ENCODE peak calls at places on chromosomes 1 and 21, in four cellular contexts. I is H7; C is stimulated activated CD8-positive, alpha-beta memory T cell treated with anti-CD3 and anti-CD28 coated beads, Interleukin-7, amount 100 ng/mL, for 1 hour; V is left ventricle myocardium superior. Q is an unnamed sample.

GRCh38 chr1:76576876-76577817 is 290.1 kb upstream of the ST6GALNAC5 start:
- DNase-seq in I (no peak), C (no peak), V (no peak), Q (no peak)

GRCh38 chr21:28439852-28440251 is 552.8 kb downstream of the LTN1 start:
- DNase-seq in V (no peak), C (no peak), I (no peak), Q (no peak)

GRCh38 chr21:42733037-42733632 is 79.7 kb downstream of the PDE9A start:
- DNase-seq in C (no peak), V (no peak), I (no peak), Q (no peak)

GRCh38 chr1:154619181-154619948 is 11.4 kb upstream of the ADAR start:
- DNase-seq in V (no peak), C (no peak), I (no peak), Q (no peak)

GRCh38 chr1:210626341-210626740 is 297.6 kb downstream of the HHAT start:
- DNase-seq in I (no peak), V (no peak), C (no peak), Q (no peak)

GRCh38 chr1:10640079-10640578 is 156.3 kb downstream of the CASZ1 start:
- DNase-seq in V (peak; percentile 74), I (peak; percentile 92), C (no peak), Q (no peak)

GRCh38 chr1:93905051-93905450 is 4.2 kb downstream of the GCLM start:
- DNase-seq in V (no peak), I (no peak), C (no peak), Q (no peak)

GRCh38 chr1:204089044-204089751 is 16.3 kb downstream of the SOX13 start:
- DNase-seq in I (peak; percentile 58), V (peak; percentile 46), C (no peak), Q (no peak)

GRCh38 chr1:21896026-21896425 is 41.1 kb downstream of the HSPG2 start:
- DNase-seq in I (no peak), V (no peak), C (no peak), Q (no peak)

GRCh38 chr1:88877382-88877825 is 14.0 kb downstream of the GTF2B start:
- DNase-seq in C (no peak), V (no peak), I (peak; percentile 17), Q (no peak)

GRCh38 chr1:161071886-161072371 is 2.2 kb upstream of the ARHGAP30 start:
- DNase-seq in V (peak; percentile 74), C (no peak), I (peak; percentile 91), Q (peak; percentile 77)

GRCh38 chr1:157233131-157233530 is 94.9 kb upstream of the ETV3 start:
- DNase-seq in V (no peak), C (no peak), I (no peak), Q (no peak)

GRCh38 chr1:206041640-206042039 is 11.3 kb upstream of the RHEX start:
- DNase-seq in V (no peak), C (no peak), I (peak; percentile 51), Q (peak; percentile 63)

GRCh38 chr1:228270032-228270431 is 62.2 kb downstream of the OBSCN start:
- DNase-seq in I (no peak), V (no peak), C (no peak), Q (no peak)

GRCh38 chr1:20386682-20387081 is 96.0 kb downstream of the VWA5B1 start:
- DNase-seq in I (peak; percentile 75), V (no peak), C (no peak), Q (no peak)

GRCh38 chr1:230266456-230266855 is 159.7 kb downstream of the PGBD5 start:
- DNase-seq in C (no peak), V (no peak), I (no peak), Q (no peak)

GRCh38 chr21:17071093-17071492 is 441.8 kb upstream of the CXADR start:
- DNase-seq in C (no peak), V (no peak), I (no peak), Q (no peak)

GRCh38 chr1:167083066-167083682 is 7.0 kb downstream of the GPA33 start:
- DNase-seq in C (no peak), I (no peak), V (peak; percentile 41), Q (no peak)

GRCh38 chr1:32351859-32352745 is 10.2 kb downstream of the FAM229A start:
- DNase-seq in V (peak; percentile 78), C (no peak), I (peak; percentile 81), Q (no peak)

GRCh38 chr1:199073166-199073565 is 434.3 kb downstream of the PTPRC start:
- DNase-seq in V (no peak), I (no peak), C (no peak), Q (no peak)

GRCh38 chr1:46133946-46134345 is 1.5 kb upstream of the PIK3R3 start:
- DNase-seq in I (no peak), V (no peak), C (no peak), Q (no peak)

GRCh38 chr21:40512590-40512989 is 334.4 kb downstream of the DSCAM start:
- DNase-seq in V (no peak), I (peak; percentile 66), C (no peak), Q (peak; percentile 54)

GRCh38 chr1:228842094-228842775 is 107.0 kb downstream of the RHOU start:
- DNase-seq in V (peak; percentile 39), I (no peak), C (no peak), Q (no peak)

GRCh38 chr1:39076799-39077148 is 50.6 kb downstream of the NDUFS5 start:
- DNase-seq in I (no peak), C (no peak), V (no peak), Q (no peak)

GRCh38 chr1:22700121-22700520 is 10.5 kb upstream of the EPHB2 start:
- DNase-seq in V (no peak), C (no peak), I (no peak), Q (no peak)

GRCh38 chr1:14602131-14602530 is 3.6 kb downstream of the KAZN start:
- DNase-seq in V (peak; percentile 49), C (no peak), I (no peak), Q (no peak)

GRCh38 chr21:31398574-31398973 is 54.5 kb upstream of the TIAM1 start:
- DNase-seq in I (no peak), V (no peak), C (no peak), Q (no peak)

GRCh38 chr1:46183119-46183842 is 7.0 kb upstream of the P3R3URF start:
- DNase-seq in I (no peak), C (no peak), V (peak; percentile 69), Q (peak; percentile 49)

GRCh38 chr1:157856538-157856937 is 14.9 kb upstream of the CD5L start:
- DNase-seq in C (no peak), I (no peak), V (no peak), Q (no peak)

Q was measured in H9.